ENCODE peak calls at places on chromosome 12, in nine cellular contexts. One of them, this sample, is unnamed.

GRCh38 chr12:89880695-89881350 is 172.2 kb upstream of the ATP2B1 start:
- DNase-seq in NCI-H748 treated with DMSO at 0.1 percent for 48 hours: no peak
- DNase-seq in A673: no peak
- DNase-seq in pons: no peak
- DNase-seq in CD8-positive, alpha-beta memory T cell: peak; percentile 15
- DNase-seq in suprapubic skin: no peak
- DNase-seq in fibroblast of pulmonary artery: no peak
- DNase-seq in GM23248: no peak
- DNase-seq in NCI-H146: no peak
- DNase-seq in this sample: no peak

GRCh38 chr12:25130741-25131188 is 64.2 kb downstream of the DNAI7 start:
- DNase-seq in NCI-H748 treated with DMSO at 0.1 percent for 48 hours: no peak
- DNase-seq in A673: peak; percentile 68
- DNase-seq in pons: peak; percentile 55
- DNase-seq in CD8-positive, alpha-beta memory T cell: no peak
- DNase-seq in suprapubic skin: no peak
- DNase-seq in fibroblast of pulmonary artery: peak; percentile 66
- DNase-seq in GM23248: peak; percentile 79
- DNase-seq in NCI-H146: peak; percentile 28
- DNase-seq in this sample: peak; percentile 88

GRCh38 chr12:27796093-27796492 is 16.1 kb upstream of the MANSC4 start:
- DNase-seq in NCI-H748 treated with DMSO at 0.1 percent for 48 hours: no peak
- DNase-seq in A673: no peak
- DNase-seq in pons: no peak
- DNase-seq in CD8-positive, alpha-beta memory T cell: no peak
- DNase-seq in suprapubic skin: no peak
- DNase-seq in fibroblast of pulmonary artery: no peak
- DNase-seq in GM23248: no peak
- DNase-seq in NCI-H146: no peak
- DNase-seq in this sample: no peak

GRCh38 chr12:27284751-27285150 is 40.7 kb downstream of the STK38L start:
- DNase-seq in NCI-H748 treated with DMSO at 0.1 percent for 48 hours: no peak
- DNase-seq in A673: no peak
- DNase-seq in pons: no peak
- DNase-seq in CD8-positive, alpha-beta memory T cell: no peak
- DNase-seq in suprapubic skin: no peak
- DNase-seq in fibroblast of pulmonary artery: peak; percentile 80
- DNase-seq in GM23248: peak; percentile 85
- DNase-seq in NCI-H146: no peak
- DNase-seq in this sample: peak; percentile 62

GRCh38 chr12:57093412-57094193 is 4.7 kb downstream of the NAB2 start:
- DNase-seq in NCI-H748 treated with DMSO at 0.1 percent for 48 hours: peak; percentile 8
- DNase-seq in A673: peak; percentile 94
- DNase-seq in pons: no peak
- DNase-seq in CD8-positive, alpha-beta memory T cell: peak; percentile 51
- DNase-seq in suprapubic skin: peak; percentile 90
- DNase-seq in fibroblast of pulmonary artery: peak; percentile 86
- DNase-seq in GM23248: peak; percentile 93
- DNase-seq in NCI-H146: peak; percentile 9
- DNase-seq in this sample: peak; percentile 86

GRCh38 chr12:68755536-68756243 is 9.7 kb downstream of the SLC35E3 start:
- DNase-seq in NCI-H748 treated with DMSO at 0.1 percent for 48 hours: no peak
- DNase-seq in A673: no peak
- DNase-seq in pons: no peak
- DNase-seq in CD8-positive, alpha-beta memory T cell: no peak
- DNase-seq in suprapubic skin: no peak
- DNase-seq in fibroblast of pulmonary artery: no peak
- DNase-seq in GM23248: no peak
- DNase-seq in NCI-H146: no peak
- DNase-seq in this sample: no peak

GRCh38 chr12:15038137-15038536 is 65.3 kb downstream of the PDE6H start:
- DNase-seq in NCI-H748 treated with DMSO at 0.1 percent for 48 hours: no peak
- DNase-seq in A673: no peak
- DNase-seq in pons: no peak
- DNase-seq in CD8-positive, alpha-beta memory T cell: no peak
- DNase-seq in suprapubic skin: no peak
- DNase-seq in fibroblast of pulmonary artery: no peak
- DNase-seq in GM23248: no peak
- DNase-seq in NCI-H146: no peak
- DNase-seq in this sample: no peak

GRCh38 chr12:16393126-16393525 is 45.7 kb downstream of the MGST1 start:
- DNase-seq in NCI-H748 treated with DMSO at 0.1 percent for 48 hours: no peak
- DNase-seq in A673: no peak
- DNase-seq in pons: peak; percentile 59
- DNase-seq in CD8-positive, alpha-beta memory T cell: no peak
- DNase-seq in suprapubic skin: no peak
- DNase-seq in fibroblast of pulmonary artery: no peak
- DNase-seq in GM23248: no peak
- DNase-seq in NCI-H146: no peak
- DNase-seq in this sample: no peak